ENCODE peak calls at places on chromosomes 13 and 19, in six cellular contexts. Q is endothelial cell; H is A549; K is HEK293T; C is HS-5; E is stimulated activated CD8-positive, alpha-beta memory T cell treated with anti-CD3 and anti-CD28 coated beads, Interleukin-12 subunit alpha, Interleukin-12 subunit beta, amount 100 ng/mL, for 4 hours. B is an unnamed sample.

GRCh38 chr13:112641456-112641855 is 48.4 kb upstream of the ATP11A start:
- DNase-seq in Q (no peak), H (no peak), K (no peak), C (no peak), E (no peak), B (no peak)

GRCh38 chr19:56146904-56147303 is 5.8 kb downstream of the ZNF444 start:
- DNase-seq in Q (no peak), H (no peak), K (no peak), C (no peak), E (no peak), B (no peak)

GRCh38 chr19:43763473-43763939 is 8.7 kb upstream of the SMG9 start:
- DNase-seq in Q (no peak), H (no peak), K (no peak), C (no peak), E (no peak), B (no peak)

GRCh38 chr19:7874080-7874856 is at the start of gene PRR36:
- DNase-seq in Q (peak), H (no peak), K (peak), C (no peak), E (no peak), B (no peak)

GRCh38 chr19:13978721-13979191 is 26.4 kb downstream of the DCAF15 start:
- DNase-seq in Q (peak), H (no peak), K (no peak), C (no peak), E (no peak), B (no peak)

GRCh38 chr13:110018009-110018408 is 231.6 kb upstream of the IRS2 start:
- DNase-seq in Q (no peak), H (no peak), K (no peak), C (no peak), E (no peak), B (no peak)

GRCh38 chr19:50328257-50329145 is 676 bp downstream of the KCNC3 start:
- DNase-seq in Q (no peak), H (no peak), K (no peak), C (no peak), E (no peak), B (no peak)

GRCh38 chr19:29666634-29667389 is 1.6 kb downstream of the PLEKHF1 start:
- DNase-seq in Q (peak), H (no peak), K (no peak), C (no peak), E (no peak), B (no peak)

GRCh38 chr13:48448963-48449614 is 36.2 kb upstream of the LPAR6 start:
- DNase-seq in Q (no peak), H (no peak), K (no peak), C (peak), E (no peak), B (no peak)

GRCh38 chr13:48078251-48078656 is 16.6 kb downstream of the MED4 start:
- DNase-seq in Q (no peak), H (peak), K (no peak), C (no peak), E (no peak), B (no peak)

GRCh38 chr19:46603195-46603637 is 2.1 kb downstream of the CALM3 start:
- DNase-seq in Q (no peak), H (no peak), K (no peak), C (no peak), E (no peak), B (no peak)

GRCh38 chr13:90622547-90622946 is 724.9 kb upstream of the MIR17HG start:
- DNase-seq in Q (no peak), H (no peak), K (no peak), C (peak), E (no peak), B (no peak)

GRCh38 chr19:14577264-14577663 is 5.4 kb upstream of the NDUFB7 start:
- DNase-seq in Q (no peak), H (no peak), K (no peak), C (no peak), E (no peak), B (no peak)

GRCh38 chr19:1699386-1699785 is 47.0 kb upstream of the TCF3 start:
- DNase-seq in Q (no peak), H (no peak), K (no peak), C (no peak), E (no peak), B (no peak)

GRCh38 chr13:113410472-113411201 is 42.7 kb downstream of the ADPRHL1 start:
- DNase-seq in Q (no peak), H (peak), K (no peak), C (peak), E (no peak), B (no peak)

GRCh38 chr19:41696402-41697197 is 8.5 kb upstream of the CEACAM7 start:
- DNase-seq in Q (peak), H (no peak), K (no peak), C (no peak), E (no peak), B (no peak)

GRCh38 chr13:29849731-29850212 is 645 bp downstream of the UBL3 start:
- DNase-seq in Q (peak), H (peak), K (peak), C (no peak), E (peak), B (peak)